ENCODE peak calls at places on chromosome 15, in seven cellular contexts. One of them, this sample, is unnamed.

GRCh38 chr15:42457445-42458442 is 33.2 kb downstream of the ZNF106 start:
- DNase-seq in heart left ventricle: peak
- DNase-seq in B cell: no peak
- DNase-seq in MM.1S: no peak
- DNase-seq in MCF 10A: no peak
- DNase-seq in WERI-Rb-1: no peak
- DNase-seq in tibial nerve: no peak
- DNase-seq in this sample: peak

GRCh38 chr15:48440084-48440483 is 108.9 kb downstream of the DUT start:
- DNase-seq in heart left ventricle: peak
- DNase-seq in B cell: no peak
- DNase-seq in MM.1S: no peak
- DNase-seq in MCF 10A: no peak
- DNase-seq in WERI-Rb-1: no peak
- DNase-seq in tibial nerve: no peak
- DNase-seq in this sample: no peak

GRCh38 chr15:61831505-61831921 is 228.7 kb downstream of the VPS13C start:
- DNase-seq in heart left ventricle: no peak
- DNase-seq in B cell: no peak
- DNase-seq in MM.1S: no peak
- DNase-seq in MCF 10A: no peak
- DNase-seq in WERI-Rb-1: no peak
- DNase-seq in tibial nerve: no peak
- DNase-seq in this sample: no peak

GRCh38 chr15:32834156-32834555 is 116.4 kb downstream of the GREM1 start:
- DNase-seq in heart left ventricle: no peak
- DNase-seq in B cell: peak
- DNase-seq in MM.1S: no peak
- DNase-seq in MCF 10A: no peak
- DNase-seq in WERI-Rb-1: no peak
- DNase-seq in tibial nerve: no peak
- DNase-seq in this sample: peak

GRCh38 chr15:68387288-68388143 is 44.4 kb downstream of the ITGA11 start:
- DNase-seq in heart left ventricle: no peak
- DNase-seq in B cell: no peak
- DNase-seq in MM.1S: no peak
- DNase-seq in MCF 10A: no peak
- DNase-seq in WERI-Rb-1: no peak
- DNase-seq in tibial nerve: no peak
- DNase-seq in this sample: no peak

GRCh38 chr15:71203573-71204444 is 88.5 kb downstream of the THSD4 start:
- DNase-seq in heart left ventricle: no peak
- DNase-seq in B cell: no peak
- DNase-seq in MM.1S: no peak
- DNase-seq in MCF 10A: no peak
- DNase-seq in WERI-Rb-1: no peak
- DNase-seq in tibial nerve: no peak
- DNase-seq in this sample: no peak

GRCh38 chr15:61383421-61383820 is 154.3 kb upstream of the RORA start:
- DNase-seq in heart left ventricle: no peak
- DNase-seq in B cell: no peak
- DNase-seq in MM.1S: no peak
- DNase-seq in MCF 10A: peak
- DNase-seq in WERI-Rb-1: no peak
- DNase-seq in tibial nerve: no peak
- DNase-seq in this sample: no peak

GRCh38 chr15:77604973-77605372 is 27.7 kb downstream of the LINGO1 start:
- DNase-seq in heart left ventricle: no peak
- DNase-seq in B cell: no peak
- DNase-seq in MM.1S: no peak
- DNase-seq in MCF 10A: no peak
- DNase-seq in WERI-Rb-1: no peak
- DNase-seq in tibial nerve: no peak
- DNase-seq in this sample: no peak

GRCh38 chr15:77986891-77987764 is 90.4 kb downstream of the TBC1D2B start:
- DNase-seq in heart left ventricle: no peak
- DNase-seq in B cell: no peak
- DNase-seq in MM.1S: no peak
- DNase-seq in MCF 10A: no peak
- DNase-seq in WERI-Rb-1: peak
- DNase-seq in tibial nerve: no peak
- DNase-seq in this sample: no peak

DNA sequence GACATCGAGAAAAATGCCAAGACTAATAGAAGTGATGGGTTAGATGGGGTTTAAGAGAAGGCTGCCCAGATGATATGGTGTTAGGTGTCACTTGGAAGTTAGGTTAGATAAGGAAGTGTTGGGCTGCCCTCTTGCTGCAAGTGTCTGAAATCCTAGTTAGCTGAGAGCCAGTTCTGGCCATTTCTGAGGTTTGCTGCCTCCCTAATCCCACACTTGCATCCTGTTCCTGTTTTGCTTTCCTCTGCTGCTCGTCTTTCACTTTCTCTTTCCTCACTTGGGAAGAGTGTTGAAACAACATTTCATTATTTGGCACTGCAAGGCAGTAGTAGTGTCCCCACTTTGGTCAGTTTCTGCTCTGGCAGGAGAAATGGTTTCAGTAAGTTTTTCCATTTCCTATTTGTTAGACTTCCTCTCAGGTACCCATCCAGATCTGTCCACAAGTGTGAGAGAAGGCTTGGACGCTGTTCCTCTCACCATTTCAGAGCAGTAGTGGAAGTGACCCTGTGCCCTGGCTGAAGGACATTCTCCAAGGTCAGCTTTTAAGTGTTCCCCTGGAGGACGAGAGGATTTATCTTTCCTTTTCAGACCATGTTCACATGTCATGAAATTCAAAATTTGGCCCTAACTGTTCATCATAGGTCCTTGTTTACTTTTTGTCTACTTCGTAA is 93.3 kb downstream of the ADAMTSL3 start:
- DNase-seq in heart left ventricle: peak
- DNase-seq in B cell: no peak
- DNase-seq in MM.1S: peak
- DNase-seq in MCF 10A: peak
- DNase-seq in WERI-Rb-1: no peak
- DNase-seq in tibial nerve: no peak
- DNase-seq in this sample: no peak
- TF ChIP-seq CTCF in heart left ventricle: peak
- TF ChIP-seq CTCF in B cell: no peak
- TF ChIP-seq CTCF in MM.1S: peak
- TF ChIP-seq CTCF in MCF 10A: peak
- TF ChIP-seq CTCF in WERI-Rb-1: peak
- TF ChIP-seq CTCF in tibial nerve: peak
- TF ChIP-seq CTCF in this sample: no peak

DNA sequence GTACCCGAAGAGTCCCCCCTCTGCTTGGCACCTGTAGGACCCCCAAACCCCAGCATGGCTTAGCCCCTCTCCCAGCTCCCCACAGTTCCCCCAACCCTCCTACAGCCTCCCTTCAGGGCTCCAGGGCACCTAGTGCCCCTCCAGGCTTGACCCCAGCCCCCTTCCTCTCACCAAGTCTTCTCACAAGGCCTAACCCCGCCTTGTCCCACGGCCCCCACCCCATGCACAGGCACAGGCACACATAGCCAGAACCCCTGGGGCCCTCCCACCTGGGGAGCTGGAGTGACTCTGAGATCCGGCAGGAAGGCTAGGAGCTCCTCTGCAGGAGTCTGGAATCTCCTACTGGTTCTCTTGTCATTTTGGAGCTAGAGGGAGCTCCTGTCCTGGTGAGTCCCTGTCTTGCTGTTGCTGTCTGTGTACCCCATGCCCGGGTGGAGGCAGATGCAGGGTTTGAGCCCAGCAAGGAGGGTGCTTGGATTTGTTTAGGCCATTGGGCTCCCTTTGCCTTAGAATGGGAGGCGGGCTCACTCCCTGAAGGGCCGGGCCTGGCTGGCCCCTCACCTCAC is 39.6 kb downstream of the KLF13 start:
- DNase-seq in heart left ventricle: no peak
- DNase-seq in B cell: peak
- DNase-seq in MM.1S: no peak
- DNase-seq in MCF 10A: peak
- DNase-seq in WERI-Rb-1: no peak
- DNase-seq in tibial nerve: peak
- DNase-seq in this sample: no peak
- TF ChIP-seq CTCF in heart left ventricle: no peak
- TF ChIP-seq CTCF in B cell: no peak
- TF ChIP-seq CTCF in MM.1S: no peak
- TF ChIP-seq CTCF in MCF 10A: no peak
- TF ChIP-seq CTCF in WERI-Rb-1: peak
- TF ChIP-seq CTCF in tibial nerve: peak
- TF ChIP-seq CTCF in this sample: no peak

GRCh38 chr15:72382146-72382545 is 6.3 kb upstream of the HEXA start:
- DNase-seq in heart left ventricle: no peak
- DNase-seq in B cell: no peak
- DNase-seq in MM.1S: peak
- DNase-seq in MCF 10A: peak
- DNase-seq in WERI-Rb-1: no peak
- DNase-seq in tibial nerve: no peak
- DNase-seq in this sample: no peak
- TF ChIP-seq CTCF in heart left ventricle: no peak
- TF ChIP-seq CTCF in B cell: peak
- TF ChIP-seq CTCF in MM.1S: peak
- TF ChIP-seq CTCF in MCF 10A: no peak
- TF ChIP-seq CTCF in WERI-Rb-1: peak
- TF ChIP-seq CTCF in tibial nerve: no peak
- TF ChIP-seq CTCF in this sample: peak

DNA sequence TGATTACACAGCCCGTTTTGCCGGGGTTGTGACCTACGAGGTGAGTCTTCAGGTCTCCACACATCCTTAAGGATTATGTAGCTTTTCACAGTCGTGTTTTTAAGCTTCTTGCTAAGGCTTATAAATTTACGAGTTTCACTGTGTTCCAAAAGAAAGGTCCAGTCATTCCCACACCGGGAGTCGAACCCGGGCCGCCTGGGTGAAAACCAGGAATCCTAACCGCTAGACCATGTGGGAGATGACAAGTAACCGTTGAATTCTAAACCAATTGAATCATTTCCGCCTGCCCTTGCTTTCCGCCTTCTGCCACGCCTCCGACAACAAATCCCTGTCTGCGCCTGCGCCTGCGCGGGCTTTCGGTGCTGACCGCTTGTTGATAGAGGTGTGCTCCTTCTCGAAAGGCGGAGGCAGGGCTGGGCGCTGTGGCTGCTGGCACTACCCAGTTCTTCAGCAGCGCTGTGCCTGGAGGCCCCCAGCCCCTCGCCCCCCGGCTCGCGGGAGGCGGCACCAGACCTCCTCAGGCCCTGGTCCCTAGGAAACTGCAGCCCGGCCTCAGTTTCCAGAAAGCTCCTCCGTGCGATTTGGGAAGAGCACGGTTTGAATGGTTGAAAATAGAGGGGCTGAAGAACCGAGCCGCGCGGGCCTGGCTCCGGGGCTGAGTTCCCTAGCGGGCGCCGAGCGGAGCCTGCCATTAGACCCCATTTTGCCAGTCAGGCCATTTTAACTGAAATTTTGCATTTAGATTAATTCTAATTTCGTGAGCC is 219.1 kb upstream of the ATP10A start:
- DNase-seq in heart left ventricle: peak
- DNase-seq in B cell: peak
- DNase-seq in MM.1S: peak
- DNase-seq in MCF 10A: peak
- DNase-seq in WERI-Rb-1: peak
- DNase-seq in tibial nerve: peak
- DNase-seq in this sample: peak
- TF ChIP-seq CTCF in heart left ventricle: no peak
- TF ChIP-seq CTCF in B cell: no peak
- TF ChIP-seq CTCF in MM.1S: no peak
- TF ChIP-seq CTCF in MCF 10A: no peak
- TF ChIP-seq CTCF in WERI-Rb-1: no peak
- TF ChIP-seq CTCF in tibial nerve: no peak
- TF ChIP-seq CTCF in this sample: no peak

GRCh38 chr15:85545185-85545584 is 164.8 kb downstream of the AKAP13 start:
- DNase-seq in heart left ventricle: no peak
- DNase-seq in B cell: no peak
- DNase-seq in MM.1S: no peak
- DNase-seq in MCF 10A: peak
- DNase-seq in WERI-Rb-1: no peak
- DNase-seq in tibial nerve: no peak
- DNase-seq in this sample: no peak

GRCh38 chr15:85542488-85542887 is 162.1 kb downstream of the AKAP13 start:
- DNase-seq in heart left ventricle: no peak
- DNase-seq in B cell: no peak
- DNase-seq in MM.1S: no peak
- DNase-seq in MCF 10A: no peak
- DNase-seq in WERI-Rb-1: no peak
- DNase-seq in tibial nerve: no peak
- DNase-seq in this sample: no peak

GRCh38 chr15:85541744-85542143 is 161.3 kb downstream of the AKAP13 start:
- DNase-seq in heart left ventricle: no peak
- DNase-seq in B cell: no peak
- DNase-seq in MM.1S: no peak
- DNase-seq in MCF 10A: no peak
- DNase-seq in WERI-Rb-1: no peak
- DNase-seq in tibial nerve: no peak
- DNase-seq in this sample: peak

GRCh38 chr15:85542895-85543331 is 162.5 kb downstream of the AKAP13 start:
- DNase-seq in heart left ventricle: no peak
- DNase-seq in B cell: no peak
- DNase-seq in MM.1S: no peak
- DNase-seq in MCF 10A: no peak
- DNase-seq in WERI-Rb-1: no peak
- DNase-seq in tibial nerve: no peak
- DNase-seq in this sample: peak

GRCh38 chr15:85543741-85544155 is 163.3 kb downstream of the AKAP13 start:
- DNase-seq in heart left ventricle: peak
- DNase-seq in B cell: no peak
- DNase-seq in MM.1S: no peak
- DNase-seq in MCF 10A: no peak
- DNase-seq in WERI-Rb-1: peak
- DNase-seq in tibial nerve: peak
- DNase-seq in this sample: no peak
- TF ChIP-seq CTCF in heart left ventricle: peak
- TF ChIP-seq CTCF in B cell: no peak
- TF ChIP-seq CTCF in MM.1S: no peak
- TF ChIP-seq CTCF in MCF 10A: no peak
- TF ChIP-seq CTCF in WERI-Rb-1: no peak
- TF ChIP-seq CTCF in tibial nerve: no peak
- TF ChIP-seq CTCF in this sample: no peak

GRCh38 chr15:81256916-81257315 is 60.2 kb downstream of the IL16 start:
- DNase-seq in heart left ventricle: no peak
- DNase-seq in B cell: no peak
- DNase-seq in MM.1S: peak
- DNase-seq in MCF 10A: peak
- DNase-seq in WERI-Rb-1: no peak
- DNase-seq in tibial nerve: no peak
- DNase-seq in this sample: no peak
- TF ChIP-seq CTCF in heart left ventricle: peak
- TF ChIP-seq CTCF in B cell: no peak
- TF ChIP-seq CTCF in MM.1S: peak
- TF ChIP-seq CTCF in MCF 10A: peak
- TF ChIP-seq CTCF in WERI-Rb-1: no peak
- TF ChIP-seq CTCF in tibial nerve: peak
- TF ChIP-seq CTCF in this sample: no peak

GRCh38 chr15:35450492-35450891 is 95.5 kb downstream of the DPH6 start:
- DNase-seq in heart left ventricle: no peak
- DNase-seq in B cell: no peak
- DNase-seq in MM.1S: no peak
- DNase-seq in MCF 10A: no peak
- DNase-seq in WERI-Rb-1: no peak
- DNase-seq in tibial nerve: no peak
- DNase-seq in this sample: no peak
- TF ChIP-seq CTCF in heart left ventricle: no peak
- TF ChIP-seq CTCF in B cell: no peak
- TF ChIP-seq CTCF in MM.1S: no peak
- TF ChIP-seq CTCF in MCF 10A: no peak
- TF ChIP-seq CTCF in WERI-Rb-1: no peak
- TF ChIP-seq CTCF in tibial nerve: no peak
- TF ChIP-seq CTCF in this sample: no peak